ENCODE peak calls at places on chromosomes 5 and 9, in six cellular contexts. R is OCI-LY7, K is ovary, J is GF-D8, M is fibroblast of mammary gland, E is uterus. Q is an unnamed sample.

GRCh38 chr5:161094411-161094810 is 242.4 kb upstream of the ATP10B start:
- DNase-seq in R (no peak), K (no peak), E (no peak), J (no peak), M (peak), Q (no peak)

GRCh38 chr5:79809743-79810142 is 120.1 kb downstream of the CMYA5 start:
- DNase-seq in E (no peak), K (no peak), J (no peak), R (no peak), M (peak), Q (no peak)

GRCh38 chr5:151022511-151023018 is 2.2 kb downstream of the GPX3 start:
- DNase-seq in R (no peak), K (no peak), M (peak), E (no peak), J (no peak), Q (no peak)

GRCh38 chr9:5499889-5500398 is 10.4 kb upstream of the PDCD1LG2 start:
- DNase-seq in M (peak), R (no peak), J (peak), K (no peak), E (peak), Q (no peak)

GRCh38 chr9:14238044-14238443 is 75.9 kb downstream of the NFIB start:
- DNase-seq in R (no peak), E (no peak), J (no peak), M (peak), K (no peak), Q (no peak)

GRCh38 chr5:145682197-145682895 is 152.8 kb downstream of the PRELID2 start:
- DNase-seq in J (no peak), E (no peak), R (no peak), M (no peak), K (no peak), Q (no peak)

GRCh38 chr5:179806250-179807045 is at the start of gene MGAT4B:
- DNase-seq in J (peak), R (peak), M (peak), E (peak), K (peak), Q (peak)

GRCh38 chr5:65663804-65664521 is 39.1 kb downstream of the SHLD3 start:
- DNase-seq in E (no peak), R (no peak), J (no peak), K (no peak), M (peak), Q (no peak)

GRCh38 chr9:114953917-114954316 is 23.5 kb upstream of the TNFSF8 start:
- DNase-seq in E (peak), M (peak), R (no peak), J (peak), K (no peak), Q (no peak)

GRCh38 chr5:73792687-73793320 is 166.8 kb downstream of the ARHGEF28 start:
- DNase-seq in J (peak), E (peak), K (peak), R (peak), M (peak), Q (peak)

GRCh38 chr5:166624573-166624972 is 1666.9 kb upstream of the WWC1 start:
- DNase-seq in E (no peak), K (no peak), M (no peak), J (no peak), R (no peak), Q (no peak)

GRCh38 chr9:131273146-131273545 is 3.2 kb downstream of the FAM78A start:
- DNase-seq in M (no peak), E (no peak), J (peak), R (peak), K (no peak), Q (peak)

GRCh38 chr5:163807781-163808180 is 302.4 kb downstream of the MAT2B start:
- DNase-seq in J (no peak), K (no peak), M (peak), E (no peak), R (no peak), Q (no peak)

GRCh38 chr5:96336351-96336985 is 96.6 kb downstream of the PCSK1 start:
- DNase-seq in J (no peak), E (peak), M (peak), R (peak), K (peak), Q (no peak)